ENCODE peak calls at places on chromosomes 6 and 20, in five cellular contexts. B, Y, V, E and W are unnamed samples.

GRCh38 chr20:37911838-37912273 is 8.9 kb downstream of the VSTM2L start:
- DNase-seq in B (peak), Y (peak), V (no peak), E (peak), W (peak)

GRCh38 chr20:64055893-64056638 is 6.6 kb upstream of the SOX18 start:
- DNase-seq in B (no peak), Y (no peak), V (no peak), E (no peak), W (no peak)

GRCh38 chr6:42281570-42281969 is 63.9 kb upstream of the MRPS10 start:
- DNase-seq in B (no peak), Y (no peak), V (no peak), E (no peak), W (no peak)

GRCh38 chr6:73062837-73063236 is 162.5 kb downstream of the KHDC1L start:
- DNase-seq in B (no peak), Y (no peak), V (no peak), E (no peak), W (peak)

GRCh38 chr6:26199773-26200728 is 112.8 kb downstream of the HFE start:
- DNase-seq in B (no peak), Y (no peak), V (peak), E (peak), W (no peak)

GRCh38 chr6:18493421-18493891 is 106.3 kb downstream of the RNF144B start:
- DNase-seq in B (no peak), Y (no peak), V (no peak), E (no peak), W (no peak)

GRCh38 chr20:10949930-10950783 is 276.4 kb upstream of the JAG1 start:
- DNase-seq in B (no peak), Y (no peak), V (no peak), E (no peak), W (no peak)

GRCh38 chr6:37940074-37940847 is 120.7 kb downstream of the ZFAND3 start:
- DNase-seq in B (peak), Y (no peak), V (no peak), E (no peak), W (no peak)

GRCh38 chr6:141335476-141335875 is 797.2 kb upstream of the GJE1 start:
- DNase-seq in B (no peak), Y (no peak), V (no peak), E (no peak), W (no peak)

GRCh38 chr6:145453376-145453775 is 281.9 kb downstream of the EPM2A start:
- DNase-seq in B (no peak), Y (no peak), V (no peak), E (no peak), W (no peak)

GRCh38 chr20:57179265-57179664 is 87.2 kb downstream of the BMP7 start:
- DNase-seq in B (no peak), Y (peak), V (no peak), E (no peak), W (no peak)

GRCh38 chr20:10789386-10789785 is 115.6 kb upstream of the JAG1 start:
- DNase-seq in B (no peak), Y (no peak), V (no peak), E (no peak), W (no peak)

GRCh38 chr6:128070406-128070805 is 169.5 kb upstream of the THEMIS start:
- DNase-seq in B (no peak), Y (no peak), V (no peak), E (no peak), W (no peak)

GRCh38 chr6:148972481-148972880 is 225.7 kb downstream of the UST start:
- DNase-seq in B (no peak), Y (peak), V (peak), E (peak), W (no peak)

GRCh38 chr6:106069478-106069877 is 16.7 kb upstream of the PRDM1 start:
- DNase-seq in B (peak), Y (peak), V (no peak), E (peak), W (peak)

GRCh38 chr6:137233561-137234504 is 14.6 kb upstream of the IFNGR1 start:
- DNase-seq in B (peak), Y (no peak), V (no peak), E (no peak), W (peak)

GRCh38 chr6:85166106-85166505 is 283.8 kb upstream of the NT5E start:
- DNase-seq in B (no peak), Y (no peak), V (no peak), E (no peak), W (no peak)

GRCh38 chr6:74932214-74932923 is 273.5 kb downstream of the COL12A1 start:
- DNase-seq in B (no peak), Y (no peak), V (no peak), E (no peak), W (no peak)

GRCh38 chr6:30411515-30412207 is 66.7 kb downstream of the RPP21 start:
- DNase-seq in B (peak), Y (no peak), V (peak), E (peak), W (peak)

GRCh38 chr6:78300885-78301284 is 566.5 kb upstream of the IRAK1BP1 start:
- DNase-seq in B (no peak), Y (no peak), V (no peak), E (no peak), W (no peak)